ENCODE peak calls at places on chromosomes 1 and 21, in seven cellular contexts. U is ovary, J is GM12891, Z is IMR-90, F is endothelial cell of umbilical vein, W is uterus, X is right lobe of liver. A is an unnamed sample.

GRCh38 chr1:91499904-91500755 is 521 bp upstream of the CDC7 start:
- DNase-seq in U (no peak), J (no peak), W (no peak), X (no peak), F (no peak), Z (no peak), A (no peak)

GRCh38 chr1:22729400-22729773 is 18.7 kb downstream of the EPHB2 start:
- DNase-seq in U (no peak), J (no peak), F (no peak), X (no peak), W (no peak), Z (no peak), A (no peak)

GRCh38 chr1:3717715-3718601 is 34.3 kb upstream of the CCDC27 start:
- DNase-seq in J (peak; percentile 71), U (no peak), Z (no peak), X (no peak), F (no peak), W (no peak), A (no peak)

GRCh38 chr1:218460367-218460766 is 115.2 kb downstream of the TGFB2 start:
- DNase-seq in W (peak; percentile 61), J (no peak), Z (peak; percentile 61), X (no peak), F (peak; percentile 80), U (peak; percentile 43), A (no peak)

GRCh38 chr1:15501208-15502032 is 22.6 kb downstream of the CASP9 start:
- DNase-seq in F (peak; percentile 55), X (no peak), J (peak; percentile 58), W (no peak), Z (peak; percentile 49), U (peak; percentile 49), A (peak; percentile 38)

GRCh38 chr1:155166373-155167165 is 6.5 kb downstream of the KRTCAP2 start:
- DNase-seq in U (peak; percentile 71), X (peak; percentile 59), J (peak; percentile 6), F (peak; percentile 86), W (no peak), Z (no peak), A (no peak)

GRCh38 chr21:40120944-40121575 is 253.8 kb downstream of the PCP4 start:
- DNase-seq in W (no peak), Z (peak; percentile 1), X (no peak), F (no peak), U (no peak), J (no peak), A (no peak)

GRCh38 chr21:25464275-25464674 is 143.0 kb downstream of the MRPL39 start:
- DNase-seq in J (no peak), U (no peak), X (no peak), W (no peak), F (peak; percentile 26), Z (no peak), A (no peak)

GRCh38 chr1:51990478-51990965 is at the start of gene RAB3B:
- DNase-seq in U (peak; percentile 79), W (peak; percentile 29), X (peak; percentile 55), F (peak; percentile 71), J (peak; percentile 73), Z (peak; percentile 64), A (peak; percentile 87)

GRCh38 chr1:110509655-110510054 is 9.3 kb downstream of the KCNA10 start:
- DNase-seq in F (no peak), J (no peak), X (no peak), W (no peak), Z (no peak), U (no peak), A (no peak)

GRCh38 chr1:229843627-229844238 is 217.7 kb downstream of the URB2 start:
- DNase-seq in U (no peak), Z (no peak), X (no peak), F (no peak), W (peak; percentile 72), J (no peak), A (peak; percentile 18)

GRCh38 chr1:151511636-151512215 is 539 bp downstream of the CGN start:
- DNase-seq in U (no peak), X (peak; percentile 64), Z (no peak), J (no peak), W (peak; percentile 35), F (no peak), A (peak; percentile 68)

GRCh38 chr21:33229776-33230517 is at the start of gene IFNAR2:
- DNase-seq in F (peak; percentile 62), W (peak; percentile 81), X (peak; percentile 89), Z (peak; percentile 39), U (peak; percentile 78), J (peak; percentile 86), A (peak; percentile 87)
- TF ChIP-seq POLR2A in F (peak; percentile 15), W (peak; percentile 69), X (peak; percentile 91), Z (peak; percentile 36), U (peak; percentile 59), J (no peak), A (peak; percentile 47)

GRCh38 chr1:204376919-204377799 is 17.4 kb upstream of the PLEKHA6 start:
- DNase-seq in W (no peak), F (peak; percentile 64), X (peak; percentile 90), Z (no peak), U (no peak), J (no peak), A (no peak)
- TF ChIP-seq POLR2A in W (no peak), F (no peak), X (peak; percentile 28), Z (no peak), U (no peak), J (no peak), A (no peak)

DNA sequence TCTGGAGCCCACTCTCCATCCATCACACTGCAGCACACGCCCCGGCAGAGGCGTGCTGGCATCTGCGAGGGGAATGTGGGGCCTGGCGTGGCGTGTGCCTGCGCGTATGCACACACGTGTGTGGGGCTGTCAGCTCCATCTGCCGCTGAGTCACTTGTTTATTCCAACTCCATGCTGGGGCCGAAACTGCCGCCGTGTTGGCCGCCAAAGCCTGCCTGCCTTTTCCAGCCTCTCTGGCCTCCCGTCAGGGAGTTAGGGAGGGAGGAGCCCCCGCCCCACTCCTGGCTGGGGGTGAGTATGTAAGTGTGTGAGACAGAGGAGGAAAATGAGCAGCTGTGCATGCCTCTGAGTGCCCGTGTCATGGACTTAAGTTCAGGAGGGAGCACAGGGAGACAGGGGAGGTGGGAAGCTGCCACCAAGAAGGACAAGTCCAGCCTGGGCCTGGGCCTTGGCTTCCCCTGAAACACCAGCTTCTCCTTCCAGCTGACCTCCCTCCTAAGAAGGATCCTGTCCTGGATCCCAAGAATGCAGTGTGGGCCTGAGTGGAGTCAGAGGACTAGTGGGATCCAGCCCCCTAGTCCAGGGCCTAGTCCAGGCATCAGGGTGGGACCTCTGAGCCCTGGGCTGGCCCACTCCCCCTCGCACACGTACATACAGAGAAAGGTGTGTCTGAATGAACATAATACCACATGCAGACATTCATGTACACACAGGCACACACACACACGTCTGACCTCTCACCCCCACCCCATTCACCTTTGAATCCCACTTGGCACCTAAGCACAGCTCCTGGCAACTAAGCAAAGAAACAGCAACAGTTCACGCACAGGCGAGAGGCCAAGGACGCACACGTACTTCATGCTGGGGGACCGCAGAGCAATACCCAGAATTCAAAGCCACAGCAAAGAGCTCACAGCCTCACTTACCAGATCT is 24.7 kb downstream of the MEF2D start:
- DNase-seq in X (peak; percentile 68), U (peak; percentile 91), F (no peak), Z (peak; percentile 99), J (no peak), W (peak; percentile 95), A (no peak)
- TF ChIP-seq POLR2A in X (no peak), U (no peak), F (no peak), Z (peak; percentile 62), J (no peak), W (peak; percentile 68), A (no peak)

GRCh38 chr1:45510972-45511527 is 10.6 kb downstream of the PRDX1 start:
- DNase-seq in Z (no peak), W (no peak), F (no peak), X (no peak), J (no peak), U (no peak), A (no peak)

GRCh38 chr1:45507195-45507594 is 7.1 kb downstream of the MMACHC start:
- DNase-seq in X (peak; percentile 58), W (no peak), U (no peak), F (no peak), J (no peak), Z (no peak), A (no peak)

GRCh38 chr1:45507893-45508292 is 7.8 kb downstream of the MMACHC start:
- DNase-seq in X (no peak), J (no peak), F (no peak), Z (no peak), W (no peak), U (no peak), A (no peak)

GRCh38 chr1:45510036-45510971 is 10.2 kb downstream of the MMACHC start:
- DNase-seq in Z (no peak), J (no peak), F (no peak), X (no peak), W (no peak), U (no peak), A (no peak)

DNA sequence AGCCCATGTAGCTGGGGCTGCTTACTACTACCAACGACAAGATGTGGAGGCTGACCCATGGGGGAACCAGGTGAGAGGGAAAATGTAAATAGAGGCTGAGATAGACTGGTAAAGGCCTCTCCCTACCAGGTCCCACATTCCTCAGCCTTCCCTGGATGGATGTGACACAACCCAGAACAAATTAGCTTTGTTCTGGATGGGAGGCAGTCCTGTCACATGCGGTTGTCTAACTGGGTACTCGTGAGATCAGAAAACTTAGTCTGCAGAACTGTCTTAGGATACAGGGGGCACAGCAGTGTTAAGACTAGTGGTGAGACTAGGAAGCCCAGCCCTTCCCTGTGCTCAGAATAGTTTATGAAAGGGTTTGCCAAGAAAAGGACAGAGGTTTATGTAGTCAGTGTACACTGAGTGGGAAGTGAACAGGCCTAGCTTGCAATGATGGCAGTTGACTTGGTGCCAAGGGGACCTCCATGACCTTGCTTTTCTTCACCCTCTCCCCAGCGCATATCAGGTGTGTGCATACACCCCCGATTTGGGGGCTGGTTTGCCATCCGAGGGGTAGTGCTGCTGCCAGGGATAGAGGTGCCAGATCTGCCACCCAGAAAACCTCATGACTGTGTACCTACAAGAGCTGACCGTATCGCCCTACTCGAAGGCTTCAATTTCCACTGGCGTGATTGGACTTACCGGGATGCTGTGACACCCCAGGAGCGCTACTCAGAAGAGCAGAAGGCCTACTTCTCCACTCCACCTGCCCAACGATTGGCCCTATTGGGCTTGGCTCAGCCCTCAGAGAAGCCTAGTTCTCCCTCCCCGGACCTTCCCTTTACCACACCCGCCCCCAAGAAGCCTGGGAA is 8.4 kb downstream of the MMACHC start:
- DNase-seq in J (no peak), X (no peak), W (no peak), Z (no peak), F (no peak), U (no peak), A (no peak)
- TF ChIP-seq POLR2A in J (peak; percentile 68), X (no peak), W (no peak), Z (peak; percentile 8), F (peak; percentile 31), U (no peak), A (no peak)

DNA sequence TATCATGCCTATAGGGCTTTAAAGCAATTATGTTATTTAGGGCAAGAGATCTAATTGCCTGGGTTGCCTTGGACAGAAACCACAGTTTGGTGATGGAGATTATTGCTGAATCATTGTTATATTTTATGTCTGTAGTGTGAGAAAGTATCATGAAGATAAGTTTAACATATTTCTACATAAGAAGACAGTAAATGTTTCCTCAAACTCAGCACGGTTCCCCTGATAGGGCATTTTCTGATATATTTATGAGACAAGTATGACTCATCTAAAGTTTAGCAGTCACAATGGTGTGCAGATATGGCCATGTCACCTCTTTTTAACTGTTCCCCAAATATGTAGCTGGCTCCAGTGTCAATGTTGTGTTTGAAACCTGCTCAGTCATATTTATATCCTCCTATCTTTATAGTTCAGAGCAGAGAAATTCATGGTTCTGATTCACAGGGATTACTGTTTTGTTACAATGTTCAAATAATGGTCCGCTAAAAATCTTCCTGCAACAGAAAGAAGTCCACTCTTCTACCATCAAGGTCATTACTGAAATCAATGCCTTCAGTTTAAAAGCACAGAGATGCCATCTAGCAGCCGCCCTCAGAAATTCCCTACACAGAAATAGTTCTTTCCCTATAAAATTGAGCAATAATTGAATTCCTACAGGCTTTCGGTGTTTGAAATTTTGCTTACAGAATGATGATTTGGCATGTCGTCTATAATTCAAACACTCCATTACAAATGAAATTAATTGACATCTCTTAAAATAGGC is 3.7 kb downstream of the OLFM3 start:
- DNase-seq in X (no peak), W (no peak), Z (no peak), U (no peak), F (no peak), J (no peak), A (no peak)
- TF ChIP-seq POLR2A in X (no peak), W (no peak), Z (no peak), U (no peak), F (no peak), J (no peak), A (no peak)